ENCODE peak calls at places on chromosome 19, in ten cellular contexts. U is activated CD4-positive, alpha-beta T cell treated with anti-CD3 and anti-CD28 coated beads, Interleukin-2, amount 10 ng/mL, durations not matched to agents 7 days and 5 days; P is fibroblast of gingiva; F is foreskin fibroblast; L is endothelial cell of umbilical vein; D is activated T-cell treated with anti-CD3 and anti-CD28 coated beads for 1 hour; Z is stimulated activated CD8-positive, alpha-beta memory T cell treated with anti-CD3 and anti-CD28 coated beads, Interleukin-4, amount 100 ng/mL, for 48 hours; N is tibial artery; C is RCC 7860; K is iPS-NIHi11. B is an unnamed sample.

GRCh38 chr19:14559916-14560775 is 11.7 kb downstream of the NDUFB7 start:
- DNase-seq in D (no peak), Z (no peak), U (no peak), K (no peak), F (no peak), P (no peak), L (no peak), C (no peak), N (no peak), B (no peak)

GRCh38 chr19:54158812-54159351 is 639 bp downstream of the LENG1 start:
- DNase-seq in Z (peak), C (no peak), P (no peak), K (no peak), L (no peak), U (peak), N (no peak), F (no peak), D (no peak), B (peak)

GRCh38 chr19:15487038-15487437 is 7.7 kb upstream of the PGLYRP2 start:
- DNase-seq in Z (no peak), D (no peak), N (no peak), P (no peak), C (no peak), F (no peak), K (no peak), L (no peak), U (no peak), B (no peak)

GRCh38 chr19:3121396-3121795 is 14.4 kb upstream of the GNA15 start:
- DNase-seq in Z (no peak), C (no peak), U (no peak), F (no peak), D (no peak), K (no peak), N (no peak), L (no peak), P (no peak), B (no peak)

GRCh38 chr19:10965398-10965797 is 4.6 kb downstream of the SMARCA4 start:
- DNase-seq in D (no peak), U (no peak), F (no peak), Z (no peak), K (no peak), L (no peak), P (no peak), C (no peak), N (no peak), B (no peak)

GRCh38 chr19:49432141-49433073 is 7.2 kb downstream of the GFY start:
- DNase-seq in L (no peak), P (no peak), Z (no peak), U (peak), N (no peak), K (peak), C (no peak), D (no peak), F (no peak), B (no peak)

GRCh38 chr19:47582320-47582909 is 9.5 kb upstream of the ZNF541 start:
- DNase-seq in F (no peak), K (no peak), P (no peak), U (peak), D (no peak), Z (no peak), N (no peak), L (no peak), C (no peak), B (peak)

GRCh38 chr19:14177496-14178074 is 28.4 kb downstream of the ADGRL1 start:
- DNase-seq in F (no peak), P (no peak), C (no peak), L (no peak), N (no peak), Z (no peak), D (no peak), K (no peak), U (no peak), B (no peak)

GRCh38 chr19:17404621-17405249 is 695 bp downstream of the BST2 start:
- DNase-seq in P (no peak), Z (no peak), D (no peak), F (no peak), U (no peak), N (no peak), L (no peak), K (no peak), C (no peak), B (no peak)

GRCh38 chr19:2283835-2284507 is 2.0 kb upstream of the PEAK3 start:
- DNase-seq in L (no peak), N (no peak), D (no peak), U (no peak), K (no peak), Z (no peak), C (no peak), P (no peak), F (no peak), B (no peak)

GRCh38 chr19:47110521-47111080 is 3.0 kb downstream of the ZC3H4 start:
- DNase-seq in C (no peak), Z (peak), F (no peak), N (no peak), D (peak), K (no peak), U (peak), L (peak), P (no peak), B (no peak)

GRCh38 chr19:46613525-46613924 is 11.4 kb downstream of the PTGIR start:
- DNase-seq in K (peak), Z (no peak), D (no peak), F (no peak), L (no peak), U (no peak), N (peak), C (no peak), P (no peak), B (no peak)

GRCh38 chr19:2574478-2574931 is 98.6 kb downstream of the GADD45B start:
- DNase-seq in N (peak), F (no peak), D (no peak), P (no peak), K (no peak), Z (no peak), U (no peak), C (no peak), L (no peak), B (no peak)

GRCh38 chr19:52566588-52566987 is 3.5 kb upstream of the ZNF701 start:
- DNase-seq in D (no peak), Z (no peak), P (peak), K (no peak), U (no peak), N (no peak), C (peak), F (peak), L (peak), B (peak)

GRCh38 chr19:49699364-49699763 is 8.4 kb downstream of the CPT1C start:
- DNase-seq in C (no peak), P (no peak), K (no peak), D (no peak), F (no peak), L (no peak), U (no peak), Z (no peak), N (no peak), B (no peak)

GRCh38 chr19:3471954-3472655 is 8.2 kb downstream of the SMIM24 start:
- DNase-seq in K (peak), P (no peak), D (peak), N (no peak), U (peak), Z (peak), C (no peak), L (peak), F (no peak), B (no peak)

GRCh38 chr19:12544401-12544876 is 6.8 kb downstream of the ZNF564 start:
- DNase-seq in C (no peak), K (no peak), L (peak), P (no peak), N (no peak), U (no peak), D (no peak), Z (no peak), F (no peak), B (peak)

GRCh38 chr19:48819366-48819816 is 8.6 kb upstream of the BCAT2 start:
- DNase-seq in L (peak), P (peak), D (no peak), Z (no peak), F (peak), C (no peak), N (peak), K (peak), U (no peak), B (peak)

GRCh38 chr19:46372901-46373572 is 26.1 kb downstream of the PPP5C start:
- DNase-seq in L (peak), P (peak), Z (no peak), K (peak), U (no peak), D (no peak), C (peak), F (peak), N (peak), B (peak)

GRCh38 chr19:2273356-2274184 is 8.4 kb downstream of the PEAK3 start:
- DNase-seq in D (peak), P (peak), C (peak), N (peak), U (peak), L (peak), K (peak), Z (peak), F (peak), B (peak)

GRCh38 chr19:7385062-7385461 is 36.3 kb downstream of the ARHGEF18 start:
- DNase-seq in Z (no peak), U (no peak), L (no peak), D (no peak), N (no peak), P (no peak), K (no peak), F (no peak), C (no peak), B (no peak)

GRCh38 chr19:53461866-53462265 is 5.7 kb upstream of the ZNF813 start:
- DNase-seq in N (no peak), Z (no peak), K (no peak), U (no peak), C (no peak), P (no peak), D (no peak), L (no peak), F (peak), B (no peak)

GRCh38 chr19:38734176-38734425 is 10.2 kb downstream of the CAPN12 start:
- DNase-seq in F (no peak), Z (no peak), L (no peak), D (no peak), P (no peak), K (no peak), N (peak), U (no peak), C (no peak), B (no peak)

GRCh38 chr19:16296713-16297112 is 27.9 kb upstream of the KLF2 start:
- DNase-seq in N (no peak), F (no peak), U (no peak), C (peak), K (no peak), Z (no peak), D (no peak), P (no peak), L (no peak), B (no peak)

GRCh38 chr19:18961767-18962423 is 20.9 kb upstream of the HOMER3 start:
- DNase-seq in Z (peak), L (no peak), U (peak), K (peak), F (no peak), N (no peak), C (no peak), P (no peak), D (no peak), B (no peak)

GRCh38 chr19:4036576-4037300 is 29.2 kb downstream of the PIAS4 start:
- DNase-seq in N (no peak), D (no peak), K (no peak), C (no peak), P (no peak), L (no peak), U (no peak), F (no peak), Z (no peak), B (no peak)